ENCODE peak calls at places on chromosomes 5 and 9, in seven cellular contexts. One of them, this sample, is unnamed.

GRCh38 chr5:173535976-173536639 is 80.3 kb downstream of the BOD1 start:
- DNase-seq in GM12878: no peak
- DNase-seq in H1: no peak
- DNase-seq in HepG2: no peak
- DNase-seq in SK-N-SH: no peak
- DNase-seq in HCT116: no peak
- DNase-seq in K562: no peak
- DNase-seq in this sample: no peak

GRCh38 chr5:175712681-175713085 is 54.8 kb downstream of the HRH2 start:
- DNase-seq in HCT116: no peak
- DNase-seq in GM12878: no peak
- DNase-seq in H1: no peak
- DNase-seq in K562: no peak
- DNase-seq in HepG2: no peak
- DNase-seq in SK-N-SH: peak
- DNase-seq in this sample: no peak

GRCh38 chr5:74625742-74626241 is 14.7 kb downstream of the ENC1 start:
- DNase-seq in HepG2: no peak
- DNase-seq in K562: no peak
- DNase-seq in GM12878: no peak
- DNase-seq in H1: no peak
- DNase-seq in HCT116: no peak
- DNase-seq in SK-N-SH: peak
- DNase-seq in this sample: no peak

GRCh38 chr9:126658201-126658600 is 44.5 kb downstream of the LMX1B start:
- DNase-seq in HepG2: no peak
- DNase-seq in SK-N-SH: no peak
- DNase-seq in K562: no peak
- DNase-seq in HCT116: no peak
- DNase-seq in H1: no peak
- DNase-seq in GM12878: no peak
- DNase-seq in this sample: no peak

GRCh38 chr9:8315211-8315610 is 515.6 kb upstream of the DMAC1 start:
- DNase-seq in HepG2: no peak
- DNase-seq in GM12878: no peak
- DNase-seq in H1: no peak
- DNase-seq in SK-N-SH: no peak
- DNase-seq in K562: no peak
- DNase-seq in HCT116: no peak
- DNase-seq in this sample: no peak

GRCh38 chr5:36305571-36306326 is 4.0 kb upstream of the RANBP3L start:
- DNase-seq in HepG2: peak
- DNase-seq in GM12878: no peak
- DNase-seq in HCT116: peak
- DNase-seq in SK-N-SH: peak
- DNase-seq in H1: no peak
- DNase-seq in K562: peak
- DNase-seq in this sample: peak

GRCh38 chr5:126594077-126594476 is 942 bp downstream of the ALDH7A1 start:
- DNase-seq in HCT116: no peak
- DNase-seq in GM12878: no peak
- DNase-seq in SK-N-SH: no peak
- DNase-seq in H1: no peak
- DNase-seq in HepG2: no peak
- DNase-seq in K562: no peak
- DNase-seq in this sample: peak

GRCh38 chr5:1204693-1205242 is 3.4 kb downstream of the SLC6A19 start:
- DNase-seq in GM12878: no peak
- DNase-seq in HCT116: peak
- DNase-seq in H1: no peak
- DNase-seq in K562: peak
- DNase-seq in SK-N-SH: peak
- DNase-seq in HepG2: peak
- DNase-seq in this sample: no peak

GRCh38 chr5:15013654-15014463 is 142.3 kb upstream of the ANKH start:
- DNase-seq in H1: no peak
- DNase-seq in K562: peak
- DNase-seq in SK-N-SH: peak
- DNase-seq in HepG2: peak
- DNase-seq in GM12878: no peak
- DNase-seq in HCT116: peak
- DNase-seq in this sample: peak

GRCh38 chr5:16505140-16505891 is 39.7 kb upstream of the ZNF622 start:
- DNase-seq in H1: no peak
- DNase-seq in HepG2: no peak
- DNase-seq in SK-N-SH: no peak
- DNase-seq in K562: no peak
- DNase-seq in HCT116: no peak
- DNase-seq in GM12878: no peak
- DNase-seq in this sample: no peak
- H3K27ac ChIP-seq in H1: no peak
- H3K27ac ChIP-seq in HepG2: no peak
- H3K27ac ChIP-seq in SK-N-SH: no peak
- H3K27ac ChIP-seq in K562: no peak
- H3K27ac ChIP-seq in HCT116: no peak
- H3K27ac ChIP-seq in GM12878: no peak
- H3K27ac ChIP-seq in this sample: no peak

DNA sequence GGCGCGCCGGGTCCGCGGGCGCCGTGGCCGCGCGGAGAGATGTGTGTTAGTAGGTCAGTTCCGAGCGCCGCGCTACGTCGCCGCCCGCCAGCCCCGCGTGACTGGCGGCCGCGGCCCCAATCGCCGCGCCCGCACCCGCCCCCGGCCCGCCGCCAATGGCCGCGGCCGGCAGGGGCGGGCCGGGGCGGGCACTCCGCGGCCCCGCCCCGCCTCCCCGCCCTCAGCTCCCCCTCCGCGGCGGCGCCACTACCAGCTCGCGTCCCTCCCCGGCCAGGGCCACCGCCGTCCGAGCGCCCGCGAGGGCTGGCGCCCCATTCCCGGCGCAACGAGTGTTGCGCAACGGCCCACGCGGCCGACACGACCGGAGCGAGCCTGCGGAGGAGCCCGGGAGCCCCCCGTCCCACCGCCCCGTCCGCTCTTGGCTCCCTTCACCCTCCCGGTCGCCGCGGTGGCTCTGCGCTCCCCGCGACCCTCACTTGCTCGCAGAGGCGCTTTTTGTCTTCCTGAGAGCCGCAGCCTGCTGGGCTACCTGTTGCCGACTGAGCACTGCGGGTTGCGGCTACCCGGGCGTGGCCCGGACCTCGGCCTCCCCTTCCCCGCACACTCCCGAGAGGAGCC is at the start of gene NFIL3:
- DNase-seq in K562: peak
- DNase-seq in SK-N-SH: peak
- DNase-seq in HCT116: no peak
- DNase-seq in HepG2: peak
- DNase-seq in GM12878: no peak
- DNase-seq in H1: peak
- DNase-seq in this sample: no peak
- TF ChIP-seq SIN3A in K562: no peak
- TF ChIP-seq SIN3A in SK-N-SH: no peak
- TF ChIP-seq SIN3A in HCT116: no peak
- TF ChIP-seq SIN3A in HepG2: no peak
- TF ChIP-seq SIN3A in GM12878: no peak
- TF ChIP-seq SIN3A in H1: no peak
- TF ChIP-seq SIN3A in this sample: no peak

DNA sequence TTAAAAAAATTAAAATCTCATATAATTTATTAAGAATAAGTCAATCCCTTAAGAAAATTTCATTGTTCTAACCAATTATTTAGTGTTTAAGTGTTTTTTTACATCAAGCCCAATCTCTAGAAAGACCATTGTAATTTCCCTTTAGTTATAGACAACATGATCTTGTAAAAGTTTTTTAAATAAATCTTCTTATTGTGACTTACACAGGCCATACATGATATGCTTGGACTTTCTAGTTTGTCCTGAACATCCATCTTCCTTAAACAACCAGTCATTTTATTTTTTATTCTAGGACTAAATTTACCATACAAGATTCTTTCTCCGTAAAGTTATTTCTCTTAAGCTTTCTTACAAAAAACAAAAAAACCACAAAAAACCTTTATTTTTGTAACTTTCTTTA is 126.5 kb upstream of the MAST4 start:
- DNase-seq in HepG2: no peak
- DNase-seq in SK-N-SH: no peak
- DNase-seq in H1: no peak
- DNase-seq in K562: no peak
- DNase-seq in GM12878: no peak
- DNase-seq in HCT116: peak
- DNase-seq in this sample: no peak
- H3K27ac ChIP-seq in HepG2: no peak
- H3K27ac ChIP-seq in SK-N-SH: no peak
- H3K27ac ChIP-seq in H1: no peak
- H3K27ac ChIP-seq in K562: no peak
- H3K27ac ChIP-seq in GM12878: no peak
- H3K27ac ChIP-seq in HCT116: no peak
- H3K27ac ChIP-seq in this sample: no peak

DNA sequence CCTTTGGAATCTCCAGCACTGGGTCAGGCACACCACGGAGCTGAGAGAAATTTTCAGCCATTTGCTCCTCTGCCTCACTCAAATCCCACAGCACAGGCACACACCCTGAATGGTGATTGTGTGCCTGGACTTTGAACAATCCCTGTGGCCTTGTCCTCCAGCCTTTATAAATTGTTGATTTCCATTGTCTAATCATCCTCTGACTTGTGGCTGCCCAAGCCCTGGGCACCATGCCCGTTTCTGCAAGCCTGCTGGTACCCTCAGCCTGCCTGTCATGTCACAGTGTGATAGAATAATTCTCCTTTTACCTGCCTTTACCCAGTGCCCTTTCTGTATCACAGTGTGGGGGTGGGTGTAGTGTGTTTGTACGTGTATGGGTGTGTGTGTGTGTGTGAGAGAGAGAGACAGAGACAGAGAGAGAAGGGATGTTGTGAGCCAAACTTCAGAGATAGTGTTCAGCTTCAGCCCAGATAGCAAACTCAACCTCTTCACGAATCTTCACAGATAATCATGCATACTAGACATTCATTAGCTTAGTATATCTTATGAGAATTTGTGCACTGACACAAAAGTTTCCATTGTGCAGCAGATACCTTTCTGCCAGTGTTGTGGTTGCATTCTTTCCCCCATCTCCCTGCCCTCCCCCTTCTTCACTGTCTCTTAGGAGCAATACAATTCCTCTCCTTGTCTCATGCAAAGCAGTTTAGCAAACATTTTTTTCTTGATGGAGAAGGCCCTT is 27.8 kb upstream of the SLC44A1 start:
- DNase-seq in HCT116: no peak
- DNase-seq in GM12878: no peak
- DNase-seq in H1: no peak
- DNase-seq in HepG2: peak
- DNase-seq in SK-N-SH: no peak
- DNase-seq in K562: no peak
- DNase-seq in this sample: no peak
- TF ChIP-seq SIN3A in HCT116: no peak
- TF ChIP-seq SIN3A in GM12878: no peak
- TF ChIP-seq SIN3A in H1: no peak
- TF ChIP-seq SIN3A in HepG2: no peak
- TF ChIP-seq SIN3A in SK-N-SH: no peak
- TF ChIP-seq SIN3A in K562: no peak
- TF ChIP-seq SIN3A in this sample: no peak

GRCh38 chr5:80198920-80199319 is 56.9 kb downstream of the SERINC5 start:
- DNase-seq in K562: no peak
- DNase-seq in SK-N-SH: no peak
- DNase-seq in GM12878: no peak
- DNase-seq in HCT116: no peak
- DNase-seq in HepG2: no peak
- DNase-seq in H1: no peak
- DNase-seq in this sample: no peak

GRCh38 chr5:80193421-80193820 is 62.4 kb downstream of the SERINC5 start:
- DNase-seq in H1: no peak
- DNase-seq in K562: no peak
- DNase-seq in HCT116: no peak
- DNase-seq in HepG2: no peak
- DNase-seq in SK-N-SH: no peak
- DNase-seq in GM12878: no peak
- DNase-seq in this sample: no peak

GRCh38 chr5:80194470-80194869 is 61.4 kb downstream of the SERINC5 start:
- DNase-seq in H1: no peak
- DNase-seq in K562: no peak
- DNase-seq in GM12878: no peak
- DNase-seq in HCT116: no peak
- DNase-seq in SK-N-SH: no peak
- DNase-seq in HepG2: no peak
- DNase-seq in this sample: no peak

GRCh38 chr5:80198399-80198798 is 57.4 kb downstream of the SERINC5 start:
- DNase-seq in SK-N-SH: no peak
- DNase-seq in H1: no peak
- DNase-seq in K562: no peak
- DNase-seq in HCT116: no peak
- DNase-seq in GM12878: no peak
- DNase-seq in HepG2: no peak
- DNase-seq in this sample: no peak

DNA sequence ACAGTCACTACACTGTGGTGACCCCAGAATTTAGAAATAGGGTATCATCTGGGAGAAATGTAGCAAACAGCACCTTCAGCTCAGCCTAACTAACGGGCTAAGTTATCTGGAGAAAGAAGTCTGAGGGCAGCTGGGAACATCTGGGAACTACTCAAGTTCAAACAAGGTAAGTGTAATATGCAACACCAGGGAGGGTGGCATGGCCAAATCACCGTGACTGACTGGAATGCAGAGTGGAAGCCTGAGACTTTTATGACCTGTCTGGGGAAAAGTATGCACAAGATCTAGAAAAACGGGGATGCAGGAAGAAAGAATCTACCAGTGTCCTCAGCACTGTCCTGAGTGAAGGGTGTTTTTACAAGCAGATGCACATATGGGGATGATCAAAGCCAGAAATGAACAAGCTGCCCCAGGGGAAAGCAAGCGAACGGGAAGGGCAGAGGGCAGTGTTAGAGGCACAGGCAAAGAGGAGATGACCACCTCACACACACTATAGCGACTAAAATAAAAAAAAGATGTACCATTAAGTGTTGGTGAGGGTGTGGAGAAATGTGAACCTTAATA is 59.9 kb downstream of the SERINC5 start:
- DNase-seq in SK-N-SH: no peak
- DNase-seq in K562: no peak
- DNase-seq in GM12878: no peak
- DNase-seq in HepG2: no peak
- DNase-seq in H1: no peak
- DNase-seq in HCT116: no peak
- DNase-seq in this sample: no peak
- H3K27ac ChIP-seq in SK-N-SH: peak
- H3K27ac ChIP-seq in K562: no peak
- H3K27ac ChIP-seq in GM12878: no peak
- H3K27ac ChIP-seq in HepG2: no peak
- H3K27ac ChIP-seq in H1: no peak
- H3K27ac ChIP-seq in HCT116: no peak
- H3K27ac ChIP-seq in this sample: no peak

GRCh38 chr5:53343187-53343586 is 137.2 kb upstream of the FST start:
- DNase-seq in H1: no peak
- DNase-seq in HCT116: no peak
- DNase-seq in GM12878: no peak
- DNase-seq in K562: no peak
- DNase-seq in SK-N-SH: no peak
- DNase-seq in HepG2: no peak
- DNase-seq in this sample: no peak
- TF ChIP-seq SIN3A in H1: no peak
- TF ChIP-seq SIN3A in HCT116: no peak
- TF ChIP-seq SIN3A in GM12878: no peak
- TF ChIP-seq SIN3A in K562: no peak
- TF ChIP-seq SIN3A in SK-N-SH: peak
- TF ChIP-seq SIN3A in HepG2: no peak
- TF ChIP-seq SIN3A in this sample: no peak

This sample was measured in Panc1.